ENCODE peak calls at places on chromosome 1, in four cellular contexts. M is stimulated activated CD4-positive, alpha-beta T cell treated with anti-CD3 and anti-CD28 coated beads, Interleukin-4, amount 100 ng/mL, for 24 hours; W is NCI-H2081; V is AG20443. H is an unnamed sample.

GRCh38 chr1:2611621-2612437 is 21.0 kb downstream of the MMEL1 start:
- DNase-seq in M (no peak), W (no peak), V (no peak), H (no peak)

GRCh38 chr1:241531195-241532172 is 694 bp upstream of the KMO start:
- DNase-seq in M (no peak), W (peak), V (peak), H (no peak)

GRCh38 chr1:212951058-212951923 is 950 bp downstream of the VASH2 start:
- DNase-seq in M (no peak), W (no peak), V (peak), H (no peak)

GRCh38 chr1:10942542-10942912 is 69.9 kb upstream of the TARDBP start:
- DNase-seq in M (no peak), W (no peak), V (no peak), H (no peak)

GRCh38 chr1:5385400-5385799 is 606.8 kb downstream of the NPHP4 start:
- DNase-seq in M (no peak), W (no peak), V (no peak), H (no peak)

GRCh38 chr1:233723387-233723786 is 109.5 kb downstream of the KCNK1 start:
- DNase-seq in M (no peak), W (no peak), V (no peak), H (no peak)

GRCh38 chr1:179327679-179328078 is 34.1 kb downstream of the SOAT1 start:
- DNase-seq in M (no peak), W (no peak), V (no peak), H (no peak)

GRCh38 chr1:246788895-246789338 is 64.7 kb downstream of the SCCPDH start:
- DNase-seq in M (no peak), W (no peak), V (peak), H (no peak)

GRCh38 chr1:54967372-54967771 is 13.1 kb upstream of the TMEM61 start:
- DNase-seq in M (no peak), W (no peak), V (peak), H (no peak)

GRCh38 chr1:148372731-148373130 is 110.4 kb downstream of the PPIAL4G start:
- DNase-seq in M (peak), W (no peak), V (no peak), H (peak)

GRCh38 chr1:10122926-10123325 is 87.4 kb upstream of the KIF1B start:
- DNase-seq in M (no peak), W (no peak), V (peak), H (no peak)

GRCh38 chr1:26404641-26405040 is 6.0 kb upstream of the LIN28A start:
- DNase-seq in M (no peak), W (no peak), V (no peak), H (no peak)

GRCh38 chr1:99707535-99708142 is 58.8 kb downstream of the FRRS1 start:
- DNase-seq in M (peak), W (peak), V (peak), H (peak)

GRCh38 chr1:195663549-195664280 is 944.5 kb downstream of the KCNT2 start:
- DNase-seq in M (no peak), W (no peak), V (peak), H (no peak)

GRCh38 chr1:183604048-183604808 is 14.0 kb upstream of the NCF2 start:
- DNase-seq in M (no peak), W (no peak), V (peak), H (no peak)

GRCh38 chr1:39687243-39687642 is 4.0 kb downstream of the HPCAL4 start:
- DNase-seq in M (no peak), W (no peak), V (no peak), H (no peak)

GRCh38 chr1:54721719-54722118 is 6.1 kb downstream of the TTC4 start:
- DNase-seq in M (no peak), W (no peak), V (no peak), H (no peak)

GRCh38 chr1:153985984-153986761 is at the start of gene RAB13:
- DNase-seq in M (no peak), W (peak), V (peak), H (no peak)

GRCh38 chr1:98824724-98825123 is 163.2 kb downstream of the SNX7 start:
- DNase-seq in M (no peak), W (no peak), V (no peak), H (no peak)

GRCh38 chr1:20385630-20386029 is 95.0 kb downstream of the VWA5B1 start:
- DNase-seq in M (no peak), W (no peak), V (no peak), H (no peak)

GRCh38 chr1:224432672-224433040 is 1.9 kb downstream of the WDR26 start:
- DNase-seq in M (peak), W (no peak), V (no peak), H (no peak)

GRCh38 chr1:57857809-57858208 is 433.9 kb upstream of the DAB1 start:
- DNase-seq in M (no peak), W (no peak), V (no peak), H (no peak)

GRCh38 chr1:16088996-16089395 is 15.5 kb upstream of the FAM131C start:
- DNase-seq in M (no peak), W (no peak), V (peak), H (no peak)